ENCODE peak calls at places on chromosomes 16 and 17, in four cellular contexts. N is ELR, H is NCI-H1092, I is left lung. U is an unnamed sample.

GRCh38 chr17:18248300-18248731 is 10.2 kb downstream of the FLII start:
- DNase-seq in N (peak; percentile 81), H (peak; percentile 48), I (no peak), U (peak; percentile 73)

GRCh38 chr16:13997933-13998332 is 73.2 kb upstream of the MRTFB start:
- DNase-seq in N (no peak), H (no peak), I (no peak), U (peak; percentile 97)

GRCh38 chr16:49854227-49855203 is 1.4 kb downstream of the ZNF423 start:
- DNase-seq in N (no peak), H (no peak), I (no peak), U (peak; percentile 19)

GRCh38 chr16:89691231-89691985 is 4.9 kb downstream of the CDK10 start:
- DNase-seq in N (no peak), H (no peak), I (no peak), U (no peak)

GRCh38 chr16:55552621-55553020 is 13.9 kb upstream of the CAPNS2 start:
- DNase-seq in N (peak; percentile 69), H (no peak), I (no peak), U (peak; percentile 58)

GRCh38 chr17:75691371-75692290 is 24.5 kb downstream of the SAP30BP start:
- DNase-seq in N (peak; percentile 89), H (no peak), I (no peak), U (peak; percentile 87)

GRCh38 chr17:7242717-7243576 is 698 bp upstream of the GABARAP start:
- DNase-seq in N (peak; percentile 98), H (peak; percentile 90), I (peak; percentile 96), U (peak; percentile 96)

GRCh38 chr17:12463102-12463501 is 202.6 kb upstream of the MYOCD start:
- DNase-seq in N (peak; percentile 19), H (no peak), I (no peak), U (no peak)

GRCh38 chr17:81651692-81652091 is 4.7 kb downstream of the PDE6G start:
- DNase-seq in N (peak; percentile 97), H (no peak), I (no peak), U (peak; percentile 91)

GRCh38 chr17:27540300-27541105 is 84.3 kb downstream of the KSR1 start:
- DNase-seq in N (peak; percentile 80), H (no peak), I (peak; percentile 95), U (peak; percentile 73)

GRCh38 chr16:12900599-12901203 is 697 bp upstream of the SHISA9 start:
- DNase-seq in N (peak; percentile 2), H (no peak), I (no peak), U (peak; percentile 38)

GRCh38 chr16:72877374-72878028 is 170.4 kb downstream of the ZFHX3 start:
- DNase-seq in N (peak; percentile 98), H (no peak), I (no peak), U (peak; percentile 89)

GRCh38 chr17:20234266-20234665 is 225.1 kb downstream of the SPECC1 start:
- DNase-seq in N (no peak), H (no peak), I (no peak), U (no peak)

GRCh38 chr16:3173892-3174617 is 13.9 kb upstream of the OR1F1 start:
- DNase-seq in N (peak; percentile 41), H (no peak), I (no peak), U (peak; percentile 52)

GRCh38 chr17:32588135-32588534 is 101.3 kb downstream of the CDK5R1 start:
- DNase-seq in N (no peak), H (no peak), I (no peak), U (no peak)

GRCh38 chr17:13266596-13266995 is 248.8 kb upstream of the ELAC2 start:
- DNase-seq in N (peak; percentile 6), H (no peak), I (no peak), U (no peak)

GRCh38 chr17:78671607-78672404 is 94.6 kb upstream of the DNAH17 start:
- DNase-seq in N (peak; percentile 69), H (no peak), I (no peak), U (peak; percentile 30)

GRCh38 chr17:76710863-76711611 is at the start of gene MXRA7:
- DNase-seq in N (peak; percentile 87), H (peak; percentile 23), I (peak; percentile 76), U (peak; percentile 77)

GRCh38 chr16:1777375-1778199 is 4.7 kb upstream of the MRPS34 start:
- DNase-seq in N (no peak), H (no peak), I (no peak), U (no peak)

U was measured in kidney tubule cell.